ENCODE peak calls at places on chromosome 7, in seven cellular contexts. One of them, this sample, is unnamed.

GRCh38 chr7:32066441-32066840 is 3.8 kb downstream of the PDE1C start:
- DNase-seq in T47D: no peak
- DNase-seq in nucleus accumbens: no peak
- DNase-seq in H7: no peak
- DNase-seq in MV-4-11: no peak
- DNase-seq in H54: no peak
- DNase-seq in germinal center: no peak
- DNase-seq in this sample: no peak

GRCh38 chr7:197413-198335 is 5.3 kb downstream of the FAM20C start:
- DNase-seq in T47D: no peak
- DNase-seq in nucleus accumbens: no peak
- DNase-seq in H7: no peak
- DNase-seq in MV-4-11: no peak
- DNase-seq in H54: no peak
- DNase-seq in germinal center: no peak
- DNase-seq in this sample: peak; percentile 52

GRCh38 chr7:130386876-130387275 is 6.6 kb downstream of the CPA1 start:
- DNase-seq in T47D: no peak
- DNase-seq in nucleus accumbens: no peak
- DNase-seq in H7: no peak
- DNase-seq in MV-4-11: no peak
- DNase-seq in H54: no peak
- DNase-seq in germinal center: no peak
- DNase-seq in this sample: no peak

GRCh38 chr7:102230593-102230992 is 56.1 kb upstream of the SH2B2 start:
- DNase-seq in T47D: no peak
- DNase-seq in nucleus accumbens: no peak
- DNase-seq in H7: no peak
- DNase-seq in MV-4-11: no peak
- DNase-seq in H54: no peak
- DNase-seq in germinal center: no peak
- DNase-seq in this sample: no peak

GRCh38 chr7:21616796-21617436 is 74.1 kb downstream of the DNAH11 start:
- DNase-seq in T47D: no peak
- DNase-seq in nucleus accumbens: no peak
- DNase-seq in H7: no peak
- DNase-seq in MV-4-11: no peak
- DNase-seq in H54: peak; percentile 19
- DNase-seq in germinal center: no peak
- DNase-seq in this sample: no peak

GRCh38 chr7:105590793-105591192 is 9.5 kb upstream of the EFCAB10 start:
- DNase-seq in T47D: no peak
- DNase-seq in nucleus accumbens: no peak
- DNase-seq in H7: no peak
- DNase-seq in MV-4-11: no peak
- DNase-seq in H54: no peak
- DNase-seq in germinal center: no peak
- DNase-seq in this sample: no peak

GRCh38 chr7:158706710-158707590 is 2.3 kb upstream of the NCAPG2 start:
- DNase-seq in T47D: no peak
- DNase-seq in nucleus accumbens: no peak
- DNase-seq in H7: no peak
- DNase-seq in MV-4-11: no peak
- DNase-seq in H54: no peak
- DNase-seq in germinal center: no peak
- DNase-seq in this sample: no peak

GRCh38 chr7:38731195-38731594 is 100.0 kb upstream of the AMPH start:
- DNase-seq in T47D: no peak
- DNase-seq in nucleus accumbens: no peak
- DNase-seq in H7: no peak
- DNase-seq in MV-4-11: no peak
- DNase-seq in H54: no peak
- DNase-seq in germinal center: no peak
- DNase-seq in this sample: no peak

GRCh38 chr7:11319491-11320274 is 346.0 kb downstream of the PHF14 start:
- DNase-seq in T47D: no peak
- DNase-seq in nucleus accumbens: no peak
- DNase-seq in H7: no peak
- DNase-seq in MV-4-11: no peak
- DNase-seq in H54: peak; percentile 19
- DNase-seq in germinal center: no peak
- DNase-seq in this sample: no peak

GRCh38 chr7:65722361-65722792 is 150.5 kb upstream of the VKORC1L1 start:
- DNase-seq in T47D: peak; percentile 63
- DNase-seq in nucleus accumbens: no peak
- DNase-seq in H7: peak; percentile 69
- DNase-seq in MV-4-11: no peak
- DNase-seq in H54: no peak
- DNase-seq in germinal center: peak; percentile 48
- DNase-seq in this sample: peak; percentile 19

GRCh38 chr7:129951076-129952011 is 1.4 kb downstream of the UBE2H start:
- DNase-seq in T47D: no peak
- DNase-seq in nucleus accumbens: no peak
- DNase-seq in H7: no peak
- DNase-seq in MV-4-11: no peak
- DNase-seq in H54: no peak
- DNase-seq in germinal center: peak; percentile 24
- DNase-seq in this sample: no peak

GRCh38 chr7:108000875-108001758 is 1.8 kb downstream of the LAMB1 start:
- DNase-seq in T47D: no peak
- DNase-seq in nucleus accumbens: no peak
- DNase-seq in H7: peak; percentile 78
- DNase-seq in MV-4-11: no peak
- DNase-seq in H54: no peak
- DNase-seq in germinal center: no peak
- DNase-seq in this sample: peak; percentile 55

GRCh38 chr7:105821527-105821926 is 54.9 kb downstream of the ATXN7L1 start:
- DNase-seq in T47D: no peak
- DNase-seq in nucleus accumbens: no peak
- DNase-seq in H7: no peak
- DNase-seq in MV-4-11: no peak
- DNase-seq in H54: no peak
- DNase-seq in germinal center: no peak
- DNase-seq in this sample: no peak

GRCh38 chr7:741191-741671 is 14.2 kb upstream of the PRKAR1B start:
- DNase-seq in T47D: no peak
- DNase-seq in nucleus accumbens: no peak
- DNase-seq in H7: peak; percentile 44
- DNase-seq in MV-4-11: no peak
- DNase-seq in H54: no peak
- DNase-seq in germinal center: no peak
- DNase-seq in this sample: no peak

GRCh38 chr7:875051-875450 is 1.3 kb upstream of the GET4 start:
- DNase-seq in T47D: no peak
- DNase-seq in nucleus accumbens: no peak
- DNase-seq in H7: no peak
- DNase-seq in MV-4-11: no peak
- DNase-seq in H54: no peak
- DNase-seq in germinal center: no peak
- DNase-seq in this sample: no peak

GRCh38 chr7:92925876-92926696 is 89.7 kb upstream of the CDK6 start:
- DNase-seq in T47D: no peak
- DNase-seq in nucleus accumbens: no peak
- DNase-seq in H7: no peak
- DNase-seq in MV-4-11: no peak
- DNase-seq in H54: no peak
- DNase-seq in germinal center: no peak
- DNase-seq in this sample: no peak

GRCh38 chr7:155227788-155228458 is 69.8 kb upstream of the INSIG1 start:
- DNase-seq in T47D: no peak
- DNase-seq in nucleus accumbens: no peak
- DNase-seq in H7: peak; percentile 88
- DNase-seq in MV-4-11: no peak
- DNase-seq in H54: no peak
- DNase-seq in germinal center: no peak
- DNase-seq in this sample: no peak

GRCh38 chr7:47730135-47730534 is 148.2 kb upstream of the TNS3 start:
- DNase-seq in T47D: no peak
- DNase-seq in nucleus accumbens: no peak
- DNase-seq in H7: no peak
- DNase-seq in MV-4-11: no peak
- DNase-seq in H54: no peak
- DNase-seq in germinal center: no peak
- DNase-seq in this sample: no peak

GRCh38 chr7:20331231-20331880 is 656 bp downstream of the ITGB8 start:
- DNase-seq in T47D: peak; percentile 30
- DNase-seq in nucleus accumbens: peak; percentile 79
- DNase-seq in H7: peak; percentile 76
- DNase-seq in MV-4-11: no peak
- DNase-seq in H54: peak; percentile 43
- DNase-seq in germinal center: peak; percentile 61
- DNase-seq in this sample: peak; percentile 28

GRCh38 chr7:112042631-112043030 is 163.6 kb downstream of the DOCK4 start:
- DNase-seq in T47D: no peak
- DNase-seq in nucleus accumbens: no peak
- DNase-seq in H7: no peak
- DNase-seq in MV-4-11: no peak
- DNase-seq in H54: no peak
- DNase-seq in germinal center: no peak
- DNase-seq in this sample: no peak

GRCh38 chr7:84022686-84023308 is 171.8 kb downstream of the SEMA3A start:
- DNase-seq in T47D: no peak
- DNase-seq in nucleus accumbens: no peak
- DNase-seq in H7: no peak
- DNase-seq in MV-4-11: no peak
- DNase-seq in H54: no peak
- DNase-seq in germinal center: no peak
- DNase-seq in this sample: no peak

GRCh38 chr7:101754432-101755159 is 62.8 kb upstream of the CUX1 start:
- DNase-seq in T47D: no peak
- DNase-seq in nucleus accumbens: no peak
- DNase-seq in H7: no peak
- DNase-seq in MV-4-11: no peak
- DNase-seq in H54: peak; percentile 56
- DNase-seq in germinal center: no peak
- DNase-seq in this sample: no peak

GRCh38 chr7:71439316-71439715 is 307.4 kb downstream of the GALNT17 start:
- DNase-seq in T47D: no peak
- DNase-seq in nucleus accumbens: no peak
- DNase-seq in H7: no peak
- DNase-seq in MV-4-11: no peak
- DNase-seq in H54: no peak
- DNase-seq in germinal center: no peak
- DNase-seq in this sample: no peak

GRCh38 chr7:73717025-73717807 is 2.3 kb downstream of the STX1A start:
- DNase-seq in T47D: no peak
- DNase-seq in nucleus accumbens: no peak
- DNase-seq in H7: no peak
- DNase-seq in MV-4-11: no peak
- DNase-seq in H54: no peak
- DNase-seq in germinal center: no peak
- DNase-seq in this sample: no peak

GRCh38 chr7:94450044-94450697 is 55.5 kb downstream of the COL1A2 start:
- DNase-seq in T47D: no peak
- DNase-seq in nucleus accumbens: no peak
- DNase-seq in H7: no peak
- DNase-seq in MV-4-11: no peak
- DNase-seq in H54: no peak
- DNase-seq in germinal center: no peak
- DNase-seq in this sample: no peak

GRCh38 chr7:44196450-44196872 is 4.3 kb upstream of the YKT6 start:
- DNase-seq in T47D: no peak
- DNase-seq in nucleus accumbens: no peak
- DNase-seq in H7: peak; percentile 75
- DNase-seq in MV-4-11: peak; percentile 27
- DNase-seq in H54: peak; percentile 83
- DNase-seq in germinal center: peak; percentile 65
- DNase-seq in this sample: no peak

GRCh38 chr7:18429547-18429946 is 66.0 kb upstream of the HDAC9 start:
- DNase-seq in T47D: no peak
- DNase-seq in nucleus accumbens: no peak
- DNase-seq in H7: no peak
- DNase-seq in MV-4-11: no peak
- DNase-seq in H54: peak; percentile 26
- DNase-seq in germinal center: no peak
- DNase-seq in this sample: no peak

GRCh38 chr7:135855836-135856235 is 107.2 kb upstream of the FAM180A start:
- DNase-seq in T47D: no peak
- DNase-seq in nucleus accumbens: no peak
- DNase-seq in H7: peak; percentile 22
- DNase-seq in MV-4-11: peak; percentile 28
- DNase-seq in H54: no peak
- DNase-seq in germinal center: no peak
- DNase-seq in this sample: no peak

GRCh38 chr7:134686782-134687181 is 40.1 kb downstream of the BPGM start:
- DNase-seq in T47D: no peak
- DNase-seq in nucleus accumbens: no peak
- DNase-seq in H7: no peak
- DNase-seq in MV-4-11: no peak
- DNase-seq in H54: no peak
- DNase-seq in germinal center: no peak
- DNase-seq in this sample: no peak

GRCh38 chr7:148987751-148988512 is 40.4 kb downstream of the PDIA4 start:
- DNase-seq in T47D: peak; percentile 20
- DNase-seq in nucleus accumbens: no peak
- DNase-seq in H7: peak; percentile 46
- DNase-seq in MV-4-11: no peak
- DNase-seq in H54: no peak
- DNase-seq in germinal center: no peak
- DNase-seq in this sample: peak; percentile 32

GRCh38 chr7:39686261-39686924 is 63.0 kb downstream of the RALA start:
- DNase-seq in T47D: no peak
- DNase-seq in nucleus accumbens: no peak
- DNase-seq in H7: no peak
- DNase-seq in MV-4-11: no peak
- DNase-seq in H54: no peak
- DNase-seq in germinal center: no peak
- DNase-seq in this sample: no peak

GRCh38 chr7:132891554-132891953 is 190.3 kb downstream of the CHCHD3 start:
- DNase-seq in T47D: no peak
- DNase-seq in nucleus accumbens: no peak
- DNase-seq in H7: no peak
- DNase-seq in MV-4-11: no peak
- DNase-seq in H54: no peak
- DNase-seq in germinal center: no peak
- DNase-seq in this sample: no peak

GRCh38 chr7:100673942-100674431 is 447 bp downstream of the GNB2 start:
- DNase-seq in T47D: no peak
- DNase-seq in nucleus accumbens: no peak
- DNase-seq in H7: peak; percentile 80
- DNase-seq in MV-4-11: no peak
- DNase-seq in H54: no peak
- DNase-seq in germinal center: peak; percentile 40
- DNase-seq in this sample: no peak

GRCh38 chr7:148442933-148443332 is 147.6 kb upstream of the C7orf33 start:
- DNase-seq in T47D: no peak
- DNase-seq in nucleus accumbens: no peak
- DNase-seq in H7: no peak
- DNase-seq in MV-4-11: no peak
- DNase-seq in H54: no peak
- DNase-seq in germinal center: no peak
- DNase-seq in this sample: no peak